ENCODE peak calls at places on chromosomes 11 and 22, in eight cellular contexts. P is astrocyte of the spinal cord, T is AG04450, V is psoas muscle, J is HFFc6, D is lung, H is right lobe of liver, B is neural progenitor cell. S is an unnamed sample.

GRCh38 chr11:19577849-19578619 is 134.6 kb upstream of the NAV2 start:
- DNase-seq in P (peak), T (no peak), V (peak), J (peak), D (no peak), H (no peak), B (no peak), S (no peak)

GRCh38 chr11:30244255-30244654 is 13.4 kb downstream of the FSHB start:
- DNase-seq in P (peak), T (no peak), V (no peak), J (peak), D (no peak), H (no peak), B (no peak), S (no peak)

GRCh38 chr11:20374746-20375305 is 11.3 kb downstream of the HTATIP2 start:
- DNase-seq in P (no peak), T (no peak), V (no peak), J (no peak), D (no peak), H (no peak), B (no peak), S (no peak)

GRCh38 chr22:20264614-20265452 is 3.3 kb downstream of the RTN4R start:
- DNase-seq in P (no peak), T (no peak), V (no peak), J (no peak), D (no peak), H (no peak), B (no peak), S (no peak)

GRCh38 chr11:106524446-106524845 is 447.0 kb downstream of the AASDHPPT start:
- DNase-seq in P (no peak), T (no peak), V (no peak), J (no peak), D (no peak), H (no peak), B (no peak), S (no peak)

GRCh38 chr22:30890689-30891442 is 77.7 kb downstream of the MORC2 start:
- DNase-seq in P (peak), T (no peak), V (no peak), J (peak), D (no peak), H (no peak), B (peak), S (peak)

GRCh38 chr11:39327302-39327701 is 2132.2 kb downstream of the LRRC4C start:
- DNase-seq in P (no peak), T (no peak), V (no peak), J (no peak), D (no peak), H (no peak), B (no peak), S (no peak)

GRCh38 chr11:134764966-134765365 is 352.9 kb upstream of the B3GAT1 start:
- DNase-seq in P (no peak), T (no peak), V (no peak), J (no peak), D (no peak), H (no peak), B (no peak), S (no peak)

GRCh38 chr22:38413085-38414008 is 41.7 kb downstream of the KCNJ4 start:
- DNase-seq in P (no peak), T (no peak), V (no peak), J (no peak), D (no peak), H (peak), B (no peak), S (peak)

GRCh38 chr22:39559456-39560105 is 11.0 kb upstream of the CACNA1I start:
- DNase-seq in P (no peak), T (no peak), V (no peak), J (peak), D (no peak), H (no peak), B (peak), S (no peak)
- TF ChIP-seq CTCF in P (peak), T (peak), V (no peak), J (peak), D (no peak), H (peak), B (peak), S (peak)

DNA sequence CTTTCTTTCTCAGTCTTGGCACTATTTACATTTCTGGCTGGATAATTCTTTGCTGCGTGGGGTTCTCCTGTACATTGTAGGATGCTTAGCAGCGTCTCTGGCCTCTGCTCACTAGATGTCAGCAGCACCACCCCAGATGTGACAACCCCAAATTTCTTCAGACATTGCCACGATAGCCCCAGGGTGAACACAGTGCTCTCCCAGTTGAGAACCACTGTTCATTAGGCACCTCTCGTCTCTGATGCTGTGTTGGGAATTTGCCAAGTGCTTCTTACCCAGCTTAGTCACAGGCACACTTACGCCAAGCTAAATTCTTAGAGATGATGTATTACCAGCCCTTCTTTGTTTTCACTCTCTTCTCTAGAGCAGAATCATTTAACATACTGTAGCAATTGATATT is 9.4 kb downstream of the TRIM6 start:
- DNase-seq in P (peak), T (peak), V (no peak), J (peak), D (no peak), H (no peak), B (no peak), S (peak)
- TF ChIP-seq CTCF in P (peak), T (no peak), V (no peak), J (peak), D (no peak), H (no peak), B (no peak), S (no peak)

GRCh38 chr22:28801845-28802594 is 1.7 kb upstream of the XBP1 start:
- DNase-seq in P (no peak), T (no peak), V (no peak), J (no peak), D (no peak), H (peak), B (no peak), S (no peak)

GRCh38 chr22:28800308-28801041 is at the start of gene XBP1:
- DNase-seq in P (peak), T (peak), V (peak), J (peak), D (peak), H (peak), B (peak), S (peak)

GRCh38 chr22:28799125-28799833 is 1.1 kb downstream of the XBP1 start:
- DNase-seq in P (peak), T (peak), V (peak), J (peak), D (peak), H (no peak), B (peak), S (no peak)

GRCh38 chr22:28799834-28800307 is 498 bp downstream of the XBP1 start:
- DNase-seq in P (peak), T (peak), V (peak), J (peak), D (peak), H (peak), B (peak), S (peak)

DNA sequence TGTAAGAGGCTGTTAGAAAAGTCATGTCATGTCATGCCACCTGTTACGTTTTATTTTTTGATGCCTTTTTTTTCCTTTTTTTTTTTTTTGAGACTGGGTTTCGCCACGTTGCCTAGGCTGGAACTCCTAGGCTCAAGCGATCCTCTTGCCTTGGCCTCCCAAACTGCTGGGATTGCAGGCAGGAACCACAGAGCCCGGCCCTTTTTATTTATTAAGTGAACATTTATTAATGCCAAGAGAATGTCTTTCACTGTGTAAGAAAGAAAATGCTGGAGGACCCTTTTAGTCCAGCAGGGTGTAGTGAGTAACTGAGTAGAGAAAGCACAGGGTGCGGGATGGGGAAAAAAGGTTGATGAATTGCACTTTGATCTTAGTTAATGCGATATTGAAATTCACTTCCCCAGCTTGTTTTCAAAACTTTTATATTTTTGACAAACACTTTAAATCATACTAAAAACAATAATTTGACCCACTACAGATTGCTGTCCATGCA is 2.3 kb upstream of the XBP1 start:
- DNase-seq in P (no peak), T (no peak), V (no peak), J (no peak), D (no peak), H (no peak), B (no peak), S (no peak)
- TF ChIP-seq CTCF in P (no peak), T (no peak), V (no peak), J (peak), D (no peak), H (peak), B (no peak), S (no peak)

GRCh38 chr11:47356129-47356997 is 3.9 kb upstream of the MYBPC3 start:
- DNase-seq in P (no peak), T (no peak), V (no peak), J (no peak), D (no peak), H (peak), B (no peak), S (no peak)

GRCh38 chr11:47353978-47354774 is 1.7 kb upstream of the MYBPC3 start:
- DNase-seq in P (no peak), T (no peak), V (no peak), J (no peak), D (no peak), H (peak), B (no peak), S (no peak)

GRCh38 chr11:47354913-47355282 is 2.4 kb upstream of the MYBPC3 start:
- DNase-seq in P (no peak), T (no peak), V (no peak), J (no peak), D (no peak), H (peak), B (no peak), S (no peak)

GRCh38 chr11:47356998-47357329 is 4.5 kb upstream of the MYBPC3 start:
- DNase-seq in P (no peak), T (no peak), V (no peak), J (no peak), D (no peak), H (peak), B (no peak), S (no peak)

GRCh38 chr11:47355283-47356128 is 3.0 kb upstream of the MYBPC3 start:
- DNase-seq in P (peak), T (peak), V (peak), J (peak), D (peak), H (peak), B (peak), S (peak)
- TF ChIP-seq CTCF in P (peak), T (peak), V (peak), J (peak), D (peak), H (peak), B (peak), S (peak)